ENCODE peak calls at places on chromosomes 5 and 9, in four cellular contexts. One of them, this sample, is unnamed.
A peak's percentile ranks its signal among the peaks of the same experiment; 100 is the strongest.

GRCh38 chr5:96252596-96252995 is 180.5 kb downstream of the PCSK1 start:
- DNase-seq in NB4: no peak
- DNase-seq in nephron progenitor cell: no peak
- DNase-seq in amniotic stem cell: no peak
- DNase-seq in this sample: no peak

GRCh38 chr5:112146323-112146848 is 272.7 kb downstream of the EPB41L4A start:
- DNase-seq in amniotic stem cell: peak; percentile 45
- DNase-seq in NB4: no peak
- DNase-seq in nephron progenitor cell: no peak
- DNase-seq in this sample: peak; percentile 23

GRCh38 chr5:130198927-130199326 is 294.7 kb downstream of the CHSY3 start:
- DNase-seq in nephron progenitor cell: no peak
- DNase-seq in NB4: peak; percentile 43
- DNase-seq in amniotic stem cell: no peak
- DNase-seq in this sample: no peak

GRCh38 chr9:2319421-2319820 is 302.2 kb upstream of the VLDLR start:
- DNase-seq in NB4: no peak
- DNase-seq in nephron progenitor cell: no peak
- DNase-seq in amniotic stem cell: no peak
- DNase-seq in this sample: no peak

GRCh38 chr5:37727238-37727637 is 112.6 kb downstream of the GDNF start:
- DNase-seq in amniotic stem cell: no peak
- DNase-seq in NB4: no peak
- DNase-seq in nephron progenitor cell: no peak
- DNase-seq in this sample: no peak

GRCh38 chr5:1753490-1753889 is 46.1 kb downstream of the MRPL36 start:
- DNase-seq in nephron progenitor cell: no peak
- DNase-seq in amniotic stem cell: no peak
- DNase-seq in NB4: no peak
- DNase-seq in this sample: no peak

GRCh38 chr9:38390442-38390841 is 2.1 kb upstream of the ALDH1B1 start:
- DNase-seq in amniotic stem cell: no peak
- DNase-seq in nephron progenitor cell: no peak
- DNase-seq in NB4: no peak
- DNase-seq in this sample: no peak

GRCh38 chr5:123036391-123037103 is at the start of gene PPIC:
- DNase-seq in nephron progenitor cell: peak; percentile 89
- DNase-seq in NB4: no peak
- DNase-seq in amniotic stem cell: peak; percentile 70
- DNase-seq in this sample: peak; percentile 64

GRCh38 chr5:180026320-180026719 is 45.2 kb downstream of the RNF130 start:
- DNase-seq in NB4: peak; percentile 42
- DNase-seq in amniotic stem cell: no peak
- DNase-seq in nephron progenitor cell: no peak
- DNase-seq in this sample: peak; percentile 28

GRCh38 chr5:144484124-144484897 is 313.6 kb downstream of the KCTD16 start:
- DNase-seq in nephron progenitor cell: no peak
- DNase-seq in amniotic stem cell: peak; percentile 28
- DNase-seq in NB4: no peak
- DNase-seq in this sample: no peak

GRCh38 chr5:1384521-1384920 is 39.6 kb upstream of the CLPTM1L start:
- DNase-seq in NB4: no peak
- DNase-seq in nephron progenitor cell: no peak
- DNase-seq in amniotic stem cell: no peak
- DNase-seq in this sample: no peak

GRCh38 chr9:127903557-127904475 is 4.4 kb upstream of the ST6GALNAC6 start:
- DNase-seq in NB4: peak; percentile 40
- DNase-seq in nephron progenitor cell: peak; percentile 73
- DNase-seq in amniotic stem cell: no peak
- DNase-seq in this sample: no peak

GRCh38 chr5:80191991-80192398 is 63.9 kb downstream of the SERINC5 start:
- DNase-seq in amniotic stem cell: no peak
- DNase-seq in nephron progenitor cell: no peak
- DNase-seq in NB4: no peak
- DNase-seq in this sample: no peak